ENCODE peak calls at places on chromosomes 5 and 9, in four cellular contexts. C is heart right ventricle, U is ovary, O is body of pancreas. D is an unnamed sample.
A peak's percentile ranks its signal among the peaks of the same experiment; 100 is the strongest.

GRCh38 chr5:156223547-156223946 is 103.4 kb upstream of the SGCD start:
- DNase-seq in C (no peak), U (no peak), O (no peak), D (no peak)

GRCh38 chr9:83503881-83504280 is 34.3 kb downstream of the FRMD3 start:
- DNase-seq in O (no peak), C (no peak), U (no peak), D (no peak)

GRCh38 chr5:174176511-174176910 is 131.0 kb downstream of the NSG2 start:
- DNase-seq in U (no peak), C (no peak), O (no peak), D (no peak)

GRCh38 chr5:2281446-2281845 is 398.7 kb upstream of the IRX4 start:
- DNase-seq in O (no peak), C (no peak), U (no peak), D (no peak)

GRCh38 chr5:3602713-3603502 is 7.3 kb downstream of the IRX1 start:
- DNase-seq in C (no peak), U (no peak), O (peak; percentile 25), D (no peak)

GRCh38 chr5:106374956-106375355 is 1295.8 kb downstream of the EFNA5 start:
- DNase-seq in C (no peak), U (no peak), O (no peak), D (no peak)

GRCh38 chr5:144504929-144505578 is 334.4 kb downstream of the KCTD16 start:
- DNase-seq in U (no peak), O (peak; percentile 6), C (no peak), D (no peak)

GRCh38 chr9:125091121-125091520 is 52.2 kb downstream of the SCAI start:
- DNase-seq in C (no peak), U (no peak), O (no peak), D (no peak)

GRCh38 chr5:79397080-79397479 is 116.9 kb downstream of the HOMER1 start:
- DNase-seq in O (no peak), U (no peak), C (no peak), D (no peak)

GRCh38 chr5:79399046-79399445 is 114.9 kb downstream of the HOMER1 start:
- DNase-seq in O (no peak), U (no peak), C (no peak), D (no peak)

GRCh38 chr5:79396265-79396664 is 117.7 kb downstream of the HOMER1 start:
- DNase-seq in O (no peak), U (no peak), C (no peak), D (no peak)

GRCh38 chr5:79392776-79393175 is 121.2 kb downstream of the HOMER1 start:
- DNase-seq in C (no peak), O (no peak), U (no peak), D (no peak)

DNA sequence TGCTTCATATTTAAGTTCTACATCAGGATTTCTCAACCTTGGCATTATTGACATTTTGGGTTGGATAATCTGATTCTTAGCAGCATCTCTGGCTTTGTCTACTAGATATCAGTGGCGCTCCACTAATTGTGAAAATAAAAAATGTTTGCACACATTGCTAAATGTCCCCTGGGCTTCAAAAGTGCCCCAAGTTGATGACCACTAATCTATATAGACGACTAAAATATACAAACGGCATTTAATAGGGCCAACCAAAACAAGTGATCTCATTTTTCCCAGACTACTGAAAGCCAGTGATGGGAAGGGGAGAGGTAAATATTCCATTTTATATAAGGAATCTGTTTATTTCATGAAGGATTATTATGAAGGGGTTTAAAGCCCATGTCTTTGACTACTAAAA is 118.6 kb downstream of the HOMER1 start:
- DNase-seq in U (no peak), O (no peak), C (no peak), D (no peak)
- H3K36me3 ChIP-seq in U (no peaks in the 10 kb centered on the region), O (no peaks in the 10 kb centered on the region), C (peaks cover 30% of the 10 kb centered on the region), D (no peaks in the 10 kb centered on the region)

GRCh38 chr5:8366296-8366695 is 497.3 kb downstream of the MTRR start:
- DNase-seq in U (no peak), O (no peak), C (no peak), D (no peak)
- H3K36me3 ChIP-seq in U (no peaks in the 10 kb centered on the region), O (no peaks in the 10 kb centered on the region), C (no peaks in the 10 kb centered on the region), D (no peaks in the 10 kb centered on the region)

GRCh38 chr5:138927539-138927938 is 52.4 kb upstream of the LRRTM2 start:
- DNase-seq in U (no peak), O (no peak), C (no peak), D (no peak)
- H3K36me3 ChIP-seq in U (no peaks in the 10 kb centered on the region), O (peaks cover 28% of the 10 kb centered on the region), C (peaks cover 72% of the 10 kb centered on the region), D (peaks cover 9% of the 10 kb centered on the region)

GRCh38 chr9:129653819-129654528 is 11.5 kb upstream of the PRRX2 start:
- DNase-seq in U (no peak), C (no peak), O (no peak), D (no peak)
- H3K36me3 ChIP-seq in U (no peaks in the 10 kb centered on the region), C (no peaks in the 10 kb centered on the region), O (no peaks in the 10 kb centered on the region), D (no peaks in the 10 kb centered on the region)

DNA sequence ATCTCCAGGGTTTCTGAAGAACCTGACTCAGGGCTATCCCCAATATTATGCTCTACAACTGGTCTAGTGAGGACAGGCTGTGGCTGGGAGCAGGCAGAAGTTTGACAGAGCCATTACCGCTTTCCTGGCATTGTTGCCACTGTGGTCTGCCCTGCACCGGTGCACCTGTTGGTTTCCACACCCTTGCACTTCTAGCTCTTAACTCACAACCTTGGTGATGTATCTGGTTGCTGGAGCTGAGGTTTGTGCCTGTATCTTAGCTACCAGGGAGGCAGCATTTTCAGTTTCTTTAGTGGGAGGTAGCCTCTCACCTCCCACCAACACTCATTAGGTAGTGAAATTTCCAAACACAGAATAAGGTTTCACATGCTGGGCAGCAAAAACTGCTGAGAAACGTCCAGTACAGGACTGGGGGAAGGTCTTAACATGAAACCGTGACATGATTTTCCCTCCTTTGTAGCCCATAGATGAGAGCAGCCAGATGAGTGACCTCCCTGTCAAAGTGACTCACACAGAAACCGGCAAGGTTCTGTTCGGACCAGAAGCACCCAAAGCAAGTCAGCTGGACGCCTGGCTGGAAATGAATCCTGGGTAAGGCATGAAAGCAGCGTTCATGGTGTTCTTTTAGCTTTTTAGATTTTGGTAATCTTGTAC is 57.7 kb downstream of the SMARCA2 start:
- DNase-seq in C (no peak), O (no peak), U (no peak), D (no peak)
- H3K36me3 ChIP-seq in C (peaks cover 96% of the 10 kb centered on the region), O (peaks cover 31% of the 10 kb centered on the region), U (peaks cover 2% of the 10 kb centered on the region), D (no peaks in the 10 kb centered on the region)

DNA sequence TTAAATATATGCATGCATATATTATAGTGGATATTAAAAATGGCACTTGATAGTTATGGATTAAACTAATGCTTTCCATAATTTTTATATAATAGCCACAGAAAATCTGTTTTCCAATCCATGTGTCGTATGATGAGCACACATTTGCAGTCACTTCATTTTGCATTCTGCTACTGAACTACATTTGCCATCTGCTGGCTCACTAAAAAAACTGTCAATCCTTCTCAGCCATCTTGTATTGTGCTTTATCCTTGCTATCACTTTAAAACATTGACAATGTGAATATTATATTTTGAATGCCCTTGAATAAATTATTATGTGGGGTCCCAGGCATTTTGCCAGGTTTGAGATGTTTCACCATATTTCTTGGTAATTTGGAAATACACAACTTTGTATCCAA is 586.6 kb downstream of the DNAH5 start:
- DNase-seq in C (no peak), U (no peak), O (no peak), D (no peak)
- H3K36me3 ChIP-seq in C (no peaks in the 10 kb centered on the region), U (no peaks in the 10 kb centered on the region), O (no peaks in the 10 kb centered on the region), D (no peaks in the 10 kb centered on the region)

GRCh38 chr9:81629440-81629839 is 59.9 kb downstream of the TLE1 start:
- DNase-seq in U (no peak), O (no peak), C (no peak), D (no peak)
- H3K36me3 ChIP-seq in U (no peaks in the 10 kb centered on the region), O (peaks cover 5% of the 10 kb centered on the region), C (peaks cover 16% of the 10 kb centered on the region), D (no peaks in the 10 kb centered on the region)

GRCh38 chr5:179079165-179079987 is 19.2 kb downstream of the ZNF354C start:
- DNase-seq in C (no peak), U (no peak), O (no peak), D (no peak)
- H3K36me3 ChIP-seq in C (peaks cover 85% of the 10 kb centered on the region), U (peaks cover 8% of the 10 kb centered on the region), O (peaks cover 22% of the 10 kb centered on the region), D (no peaks in the 10 kb centered on the region)

D was measured in Caco-2.